ENCODE peak calls at places on chromosomes 16 and 17, in nine cellular contexts. O, T, X, R, Q, B, N, G and J are unnamed samples.

GRCh38 chr17:77810536-77810935 is 148.0 kb upstream of the TNRC6C start:
- DNase-seq in R (peak), X (no peak), G (peak), Q (no peak), N (no peak), T (no peak), B (no peak), O (no peak), J (no peak)

GRCh38 chr16:25608002-25608401 is 83.8 kb upstream of the HS3ST4 start:
- DNase-seq in Q (no peak), O (no peak), T (no peak), N (no peak), R (no peak), B (no peak), G (no peak), X (no peak), J (no peak)

GRCh38 chr17:82932146-82933005 is 92.6 kb upstream of the ZNF750 start:
- DNase-seq in R (no peak), O (no peak), B (no peak), G (no peak), Q (no peak), X (no peak), T (peak), N (no peak), J (no peak)

GRCh38 chr17:39593371-39593770 is 14.3 kb downstream of the NEUROD2 start:
- DNase-seq in O (no peak), N (no peak), B (no peak), T (no peak), R (no peak), G (no peak), Q (no peak), X (no peak), J (no peak)

GRCh38 chr17:41734139-41734948 is at the start of gene HAP1:
- DNase-seq in X (no peak), T (peak), B (no peak), R (peak), Q (no peak), G (no peak), O (no peak), N (peak), J (peak)

GRCh38 chr17:78271419-78272160 is 40.2 kb downstream of the TMEM235 start:
- DNase-seq in T (no peak), G (no peak), X (no peak), R (no peak), Q (no peak), N (no peak), B (no peak), O (no peak), J (no peak)

GRCh38 chr17:6894206-6894528 is 62.6 kb upstream of the TEKT1 start:
- DNase-seq in N (peak), X (peak), Q (no peak), O (no peak), G (no peak), R (no peak), B (no peak), T (no peak), J (peak)

GRCh38 chr17:48647964-48648245 is 21.7 kb upstream of the HOXB9 start:
- DNase-seq in Q (no peak), T (no peak), R (no peak), X (no peak), O (no peak), G (no peak), N (no peak), B (no peak), J (no peak)

GRCh38 chr17:69552986-69553667 is 138.6 kb downstream of the MAP2K6 start:
- DNase-seq in N (no peak), G (no peak), R (no peak), O (no peak), X (no peak), T (no peak), Q (no peak), B (no peak), J (no peak)

GRCh38 chr17:15216481-15216880 is 48.6 kb downstream of the PMP22 start:
- DNase-seq in R (no peak), B (no peak), T (no peak), X (no peak), Q (no peak), N (no peak), O (no peak), G (no peak), J (no peak)